ENCODE peak calls at places on chromosomes 11 and 22, in six cellular contexts. Z is HepG2, G is H1, B is WTC11, S is GM12878, H is K562. P is an unnamed sample.
A peak's percentile ranks its signal among the peaks of the same experiment; 100 is the strongest.

GRCh38 chr11:27013741-27014415 is 20.0 kb downstream of the FIBIN start:
- DNase-seq in B (no peak), Z (no peak), H (no peak), G (no peak), S (no peak), P (no peak)

GRCh38 chr11:6234314-6235031 is at the start of gene FHIP1B:
- DNase-seq in G (peak; percentile 100), B (peak; percentile 100), S (peak; percentile 99), H (peak; percentile 96), Z (peak; percentile 99), P (peak; percentile 100)

GRCh38 chr22:25377699-25378098 is 158.3 kb downstream of the CRYBB2 start:
- DNase-seq in B (no peak), G (no peak), Z (no peak), S (no peak), H (no peak), P (no peak)

GRCh38 chr11:28965824-28966223 is 857.6 kb downstream of the METTL15 start:
- DNase-seq in H (no peak), G (no peak), Z (no peak), S (no peak), B (no peak), P (no peak)

GRCh38 chr22:49953680-49954344 is 6.8 kb upstream of the PIM3 start:
- DNase-seq in H (no peak), Z (no peak), G (no peak), B (no peak), S (no peak), P (no peak)

GRCh38 chr22:25754527-25755202 is 12.7 kb downstream of the MYO18B start:
- DNase-seq in G (no peak), S (no peak), B (no peak), Z (no peak), H (no peak), P (no peak)

GRCh38 chr11:46918087-46918751 is at the start of gene LRP4:
- DNase-seq in H (peak; percentile 72), S (no peak), B (peak; percentile 68), G (no peak), Z (no peak), P (peak; percentile 73)

GRCh38 chr11:111231836-111232235 is 13.7 kb upstream of the POU2AF2 start:
- DNase-seq in G (no peak), B (no peak), H (no peak), S (no peak), Z (no peak), P (no peak)

GRCh38 chr11:10096987-10097386 is 197.0 kb downstream of the SBF2 start:
- DNase-seq in B (no peak), S (no peak), G (no peak), H (no peak), Z (no peak), P (peak; percentile 9)

GRCh38 chr11:45060707-45061106 is 85.7 kb upstream of the PRDM11 start:
- DNase-seq in Z (no peak), G (no peak), H (no peak), S (no peak), B (no peak), P (no peak)

DNA sequence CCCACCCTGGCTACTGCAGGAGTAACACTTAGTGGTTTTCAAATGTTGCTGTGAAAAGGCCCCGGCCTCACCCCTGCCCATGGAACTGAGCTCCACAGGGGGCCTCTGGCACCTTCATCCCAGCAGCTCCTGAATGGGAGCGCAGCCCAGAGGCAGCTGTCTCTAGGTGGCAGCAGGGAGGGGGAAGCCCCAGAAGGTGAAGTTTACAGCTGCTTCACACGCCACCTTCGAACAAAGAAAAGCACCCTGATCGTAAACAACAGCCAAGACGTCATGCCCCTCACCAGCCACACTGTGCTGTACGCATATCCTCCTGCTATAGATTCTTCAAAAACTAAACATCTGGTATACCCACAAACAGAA is 105.5 kb downstream of the CTTN start:
- DNase-seq in Z (no peak), H (no peak), G (no peak), B (no peak), S (no peak), P (peak; percentile 60)
- TF ChIP-seq CREB1 in Z (no peak), H (no peak), G (no peak), B (no peak), S (no peak), P (no peak)

DNA sequence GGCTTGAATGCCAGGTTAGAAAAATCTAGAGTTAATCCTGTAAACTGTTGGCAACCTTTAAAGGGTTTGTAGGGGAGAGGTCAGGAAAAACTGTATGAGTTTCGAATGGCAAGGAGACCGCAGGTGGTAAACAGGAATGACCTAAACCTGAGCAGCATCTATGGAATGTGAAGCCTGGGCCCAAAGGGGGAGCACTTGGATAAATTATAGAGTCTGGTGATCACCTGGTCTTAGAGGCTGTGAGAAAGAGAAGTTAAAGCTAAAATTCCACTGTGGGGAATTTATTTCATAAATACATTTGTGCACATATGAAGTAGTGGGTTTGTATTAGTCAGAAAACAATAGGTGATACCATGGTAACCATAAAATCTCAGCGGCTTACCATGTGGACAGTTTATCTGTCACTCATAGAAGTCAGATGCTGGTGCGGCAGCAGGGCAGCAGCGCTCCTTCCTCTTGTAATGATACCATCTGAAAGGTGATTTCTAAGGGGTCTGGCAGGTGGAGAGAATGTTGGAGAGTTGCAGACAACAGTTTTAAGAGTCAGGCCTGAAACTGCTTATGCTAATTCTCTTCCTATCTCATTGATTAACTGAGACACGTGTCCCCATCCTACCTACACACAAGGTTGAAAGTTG is 1104.4 kb upstream of the CCDC90B start:
- DNase-seq in B (peak; percentile 43), G (no peak), S (no peak), H (no peak), Z (no peak), P (peak; percentile 92)
- TF ChIP-seq CREB1 in B (no peak), G (no peak), S (no peak), H (no peak), Z (no peak), P (no peak)

GRCh38 chr11:93700830-93701229 is 39.3 kb downstream of the CEP295 start:
- DNase-seq in H (no peak), G (no peak), Z (no peak), S (no peak), B (no peak), P (no peak)
- TF ChIP-seq CREB1 in H (no peak), G (no peak), Z (no peak), S (no peak), B (no peak), P (no peak)

DNA sequence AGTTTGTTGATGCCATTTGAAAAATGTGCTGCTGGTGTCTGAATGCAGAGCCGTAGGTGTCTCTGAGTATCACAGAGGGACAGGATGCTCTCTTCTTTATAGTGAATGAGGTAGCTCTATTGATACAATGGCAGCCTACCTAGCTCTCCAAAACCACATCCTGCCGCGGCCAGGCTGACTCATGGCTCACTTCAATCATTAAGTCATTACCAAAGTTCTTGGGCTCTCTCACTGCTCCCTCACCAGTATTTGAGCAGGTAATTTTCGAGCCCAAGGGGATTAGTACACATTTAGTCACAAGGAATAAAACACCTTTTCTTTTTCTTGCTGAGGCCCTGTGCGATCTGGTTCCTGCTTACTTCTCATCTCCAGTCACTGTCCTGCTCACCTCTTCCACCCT is 509.0 kb upstream of the LARGE1 start:
- DNase-seq in Z (no peak), H (no peak), G (no peak), S (no peak), B (no peak), P (no peak)
- TF ChIP-seq CREB1 in Z (no peak), H (no peak), G (no peak), S (no peak), B (no peak), P (no peak)

DNA sequence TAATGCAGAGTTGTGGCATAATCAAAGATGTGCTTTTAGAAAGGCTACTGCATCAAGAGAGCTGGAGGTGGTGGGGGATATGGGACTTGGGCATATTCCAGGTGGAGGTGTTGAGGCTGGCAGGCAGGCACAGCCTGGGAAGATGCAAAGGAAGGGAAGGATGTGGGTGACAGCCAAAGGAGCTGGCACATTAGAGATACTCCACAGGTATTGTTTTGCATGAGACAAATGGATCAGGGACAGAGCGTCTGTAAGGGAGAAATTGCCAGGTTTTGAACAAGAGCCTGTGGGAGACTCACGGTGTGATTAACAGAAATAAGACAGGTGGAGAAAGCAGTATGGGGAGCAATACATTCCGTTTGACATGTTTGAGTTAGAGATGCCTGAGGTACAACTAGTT is 263.7 kb downstream of the NELL1 start:
- DNase-seq in S (no peak), H (no peak), G (no peak), Z (no peak), B (no peak), P (no peak)
- TF ChIP-seq CREB1 in S (no peak), H (no peak), G (no peak), Z (no peak), B (no peak), P (no peak)

DNA sequence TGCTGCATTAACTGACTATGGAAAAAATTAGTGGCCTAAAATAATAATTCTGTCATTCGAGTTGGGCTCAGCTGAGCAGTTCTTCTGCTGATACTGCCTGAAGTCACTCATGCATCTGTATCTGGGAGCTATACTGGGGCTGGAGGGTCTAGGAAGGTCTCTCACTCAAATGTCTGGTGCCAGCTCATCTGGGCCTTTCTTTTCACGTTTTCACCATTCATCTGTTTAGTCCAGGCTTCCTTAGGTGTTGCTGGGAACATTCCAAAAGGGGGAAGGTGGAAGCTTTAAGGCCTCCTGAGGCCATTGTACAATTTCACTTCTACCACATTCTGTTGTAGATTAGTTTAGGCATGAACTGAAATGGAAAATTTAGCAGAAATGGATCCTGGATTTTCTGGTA is 28.0 kb downstream of the YAP1 start:
- DNase-seq in G (no peak), Z (no peak), H (no peak), B (no peak), S (no peak), P (no peak)
- TF ChIP-seq CREB1 in G (no peak), Z (no peak), H (no peak), B (no peak), S (no peak), P (no peak)